ENCODE peak calls at places on chromosome 6, in eight cellular contexts. U, W, A, Y, N, D, L and R are unnamed samples.

GRCh38 chr6:145036848-145037567 is 698.3 kb downstream of the EPM2A start:
- DNase-seq in N (no peak), D (no peak), L (no peak), W (no peak), U (no peak), Y (no peak), A (no peak), R (peak)

GRCh38 chr6:35642471-35643161 is 46.1 kb downstream of the FKBP5 start:
- DNase-seq in D (no peak), L (no peak), W (no peak), N (no peak), Y (no peak), U (no peak), A (no peak), R (no peak)

GRCh38 chr6:122118945-122119506 is 280.4 kb upstream of the HSF2 start:
- DNase-seq in N (no peak), D (no peak), A (no peak), W (no peak), U (no peak), L (no peak), Y (no peak), R (no peak)

GRCh38 chr6:140264451-140264850 is 890.0 kb upstream of the CITED2 start:
- DNase-seq in D (no peak), Y (no peak), L (no peak), W (no peak), N (no peak), U (no peak), A (no peak), R (no peak)

GRCh38 chr6:67129780-67130179 is 1422.8 kb upstream of the EYS start:
- DNase-seq in L (no peak), A (no peak), Y (no peak), U (no peak), D (no peak), W (no peak), N (no peak), R (no peak)

GRCh38 chr6:3711776-3712175 is 39.7 kb downstream of the PXDC1 start:
- DNase-seq in N (no peak), Y (no peak), A (no peak), U (no peak), D (no peak), L (no peak), W (no peak), R (no peak)

GRCh38 chr6:32603888-32604287 is 14.2 kb upstream of the HLA-DRB1 start:
- DNase-seq in Y (no peak), D (no peak), L (no peak), N (no peak), U (no peak), W (peak), A (no peak), R (no peak)

GRCh38 chr6:156832166-156832743 is 55.1 kb downstream of the ARID1B start:
- DNase-seq in L (no peak), U (no peak), A (no peak), D (no peak), W (peak), N (peak), Y (peak), R (peak)

GRCh38 chr6:36692861-36693702 is 4.5 kb upstream of the RAB44 start:
- DNase-seq in U (no peak), N (no peak), A (no peak), D (no peak), Y (no peak), L (no peak), W (no peak), R (no peak)

GRCh38 chr6:1247058-1247457 is 64.8 kb upstream of the FOXQ1 start:
- DNase-seq in U (no peak), L (no peak), Y (no peak), D (no peak), W (no peak), N (no peak), A (no peak), R (no peak)

GRCh38 chr6:127117979-127118504 is 429 bp upstream of the RSPO3 start:
- DNase-seq in A (no peak), N (no peak), W (no peak), D (no peak), U (no peak), Y (peak), L (no peak), R (peak)

GRCh38 chr6:105080279-105080678 is 99.5 kb downstream of the POPDC3 start:
- DNase-seq in D (no peak), Y (no peak), L (no peak), U (no peak), N (no peak), W (no peak), A (no peak), R (no peak)

GRCh38 chr6:41636803-41637178 is 1.5 kb upstream of the MDFI start:
- DNase-seq in D (peak), N (no peak), L (no peak), U (no peak), A (peak), W (no peak), Y (peak), R (peak)

GRCh38 chr6:75286955-75287354 is 2.4 kb upstream of the TMEM30A start:
- DNase-seq in Y (no peak), L (no peak), N (no peak), D (no peak), U (no peak), W (no peak), A (no peak), R (no peak)

GRCh38 chr6:91434135-91434534 is 847.3 kb upstream of the MAP3K7 start:
- DNase-seq in Y (no peak), A (no peak), L (no peak), N (no peak), W (no peak), U (no peak), D (no peak), R (peak)

GRCh38 chr6:130366011-130366963 is at the start of gene TMEM200A:
- DNase-seq in Y (peak), D (peak), N (peak), L (no peak), U (peak), A (peak), W (no peak), R (peak)

GRCh38 chr6:90495216-90495817 is 91.6 kb downstream of the MAP3K7 start:
- DNase-seq in A (no peak), Y (no peak), N (no peak), U (no peak), D (no peak), W (no peak), L (no peak), R (no peak)

GRCh38 chr6:48597951-48598350 is 487.0 kb upstream of the PTCHD4 start:
- DNase-seq in L (no peak), A (no peak), U (no peak), D (no peak), Y (no peak), N (no peak), W (no peak), R (no peak)

GRCh38 chr6:112563368-112563767 is 216.2 kb downstream of the RFPL4B start:
- DNase-seq in Y (peak), D (peak), U (peak), N (peak), A (no peak), L (peak), W (no peak), R (no peak)

GRCh38 chr6:18277181-18278006 is 13.1 kb upstream of the DEK start:
- DNase-seq in D (peak), W (no peak), N (no peak), L (no peak), Y (peak), A (no peak), U (no peak), R (no peak)

GRCh38 chr6:113350521-113350920 is 506.6 kb upstream of the MARCKS start:
- DNase-seq in W (no peak), Y (no peak), L (no peak), N (no peak), U (no peak), A (no peak), D (no peak), R (no peak)

GRCh38 chr6:45590225-45590624 is 212.5 kb upstream of the SUPT3H start:
- DNase-seq in Y (peak), U (no peak), L (peak), N (peak), A (no peak), W (no peak), D (no peak), R (peak)

GRCh38 chr6:70592391-70593117 is 25.8 kb downstream of the SDHAF4 start:
- DNase-seq in N (no peak), W (no peak), Y (no peak), A (no peak), U (no peak), D (peak), L (no peak), R (no peak)

GRCh38 chr6:30483677-30484279 is 5.5 kb upstream of the HLA-E start:
- DNase-seq in N (peak), W (peak), U (peak), Y (peak), D (peak), L (peak), A (no peak), R (peak)

GRCh38 chr6:99613398-99613704 is 6.7 kb downstream of the PRDM13 start:
- DNase-seq in D (peak), L (no peak), A (no peak), Y (peak), W (peak), N (no peak), U (no peak), R (peak)

GRCh38 chr6:151291145-151292055 is 51.6 kb downstream of the AKAP12 start:
- DNase-seq in N (no peak), W (no peak), L (no peak), Y (no peak), D (peak), U (no peak), A (no peak), R (no peak)

GRCh38 chr6:114430534-114431124 is 87.8 kb upstream of the HS3ST5 start:
- DNase-seq in W (no peak), Y (no peak), U (peak), A (no peak), L (no peak), D (peak), N (no peak), R (no peak)

GRCh38 chr6:9308284-9308683 is 872.9 kb upstream of the SLC35B3 start:
- DNase-seq in A (no peak), U (no peak), Y (no peak), N (no peak), L (no peak), W (no peak), D (peak), R (no peak)

GRCh38 chr6:170143401-170144150 is 147.3 kb downstream of the DLL1 start:
- DNase-seq in L (no peak), A (no peak), Y (no peak), U (no peak), N (no peak), D (no peak), W (no peak), R (no peak)

GRCh38 chr6:38345586-38345985 is 294.1 kb downstream of the BTBD9 start:
- DNase-seq in Y (no peak), D (no peak), A (no peak), U (no peak), W (no peak), N (no peak), L (no peak), R (no peak)

GRCh38 chr6:40722553-40723258 is 135.5 kb upstream of the LRFN2 start:
- DNase-seq in U (no peak), Y (peak), W (no peak), D (no peak), L (no peak), A (no peak), N (no peak), R (no peak)

GRCh38 chr6:98203170-98203806 is 631.1 kb upstream of the POU3F2 start:
- DNase-seq in W (peak), L (peak), D (peak), N (no peak), A (no peak), U (no peak), Y (peak), R (peak)

GRCh38 chr6:38588631-38589366 is 50.9 kb downstream of the BTBD9 start:
- DNase-seq in W (no peak), D (no peak), Y (peak), U (no peak), A (no peak), L (peak), N (peak), R (no peak)

GRCh38 chr6:149455028-149455732 is 29.6 kb downstream of the ZC3H12D start:
- DNase-seq in N (no peak), A (no peak), U (no peak), Y (no peak), D (no peak), W (no peak), L (no peak), R (no peak)

GRCh38 chr6:19444041-19444440 is 393.1 kb upstream of the ID4 start:
- DNase-seq in U (no peak), W (no peak), D (no peak), Y (no peak), L (no peak), A (no peak), N (no peak), R (no peak)